ENCODE peak calls at places on chromosomes 12 and 14, in four cellular contexts. One of them, this sample, is unnamed.

GRCh38 chr12:121796855-121797751 is 3.6 kb upstream of the RHOF start:
- DNase-seq in HepG2: peak; percentile 97
- DNase-seq in K562: peak; percentile 98
- DNase-seq in SK-N-SH: peak; percentile 82
- DNase-seq in this sample: peak; percentile 84

GRCh38 chr14:103067231-103067954 is 10.0 kb upstream of the CDC42BPB start:
- DNase-seq in SK-N-SH: no peak
- DNase-seq in K562: no peak
- DNase-seq in HepG2: no peak
- DNase-seq in this sample: peak; percentile 73

GRCh38 chr12:115960-116915 is 49.7 kb downstream of the IQSEC3 start:
- DNase-seq in SK-N-SH: no peak
- DNase-seq in HepG2: no peak
- DNase-seq in K562: no peak
- DNase-seq in this sample: no peak

GRCh38 chr12:4664111-4664510 is 15.2 kb downstream of the NDUFA9 start:
- DNase-seq in HepG2: no peak
- DNase-seq in SK-N-SH: no peak
- DNase-seq in K562: peak; percentile 6
- DNase-seq in this sample: no peak

GRCh38 chr12:50220357-50221061 is 53.3 kb upstream of the CERS5 start:
- DNase-seq in HepG2: no peak
- DNase-seq in K562: peak; percentile 54
- DNase-seq in SK-N-SH: peak; percentile 32
- DNase-seq in this sample: no peak

GRCh38 chr12:52423661-52424503 is 10.3 kb downstream of the KRT75 start:
- DNase-seq in HepG2: no peak
- DNase-seq in K562: no peak
- DNase-seq in SK-N-SH: no peak
- DNase-seq in this sample: no peak

GRCh38 chr14:63478437-63478852 is 64.7 kb downstream of the PPP2R5E start:
- DNase-seq in SK-N-SH: no peak
- DNase-seq in HepG2: no peak
- DNase-seq in K562: no peak
- DNase-seq in this sample: no peak

GRCh38 chr14:77973246-77973645 is 173.3 kb downstream of the ADCK1 start:
- DNase-seq in SK-N-SH: no peak
- DNase-seq in HepG2: no peak
- DNase-seq in K562: no peak
- DNase-seq in this sample: no peak

GRCh38 chr14:63996016-63996415 is 143.2 kb downstream of the SYNE2 start:
- DNase-seq in SK-N-SH: no peak
- DNase-seq in K562: no peak
- DNase-seq in HepG2: no peak
- DNase-seq in this sample: no peak

GRCh38 chr12:46260153-46260912 is 8.5 kb downstream of the SLC38A1 start:
- DNase-seq in HepG2: no peak
- DNase-seq in K562: no peak
- DNase-seq in SK-N-SH: no peak
- DNase-seq in this sample: no peak

GRCh38 chr12:93571854-93572711 is at the start of gene SOCS2:
- DNase-seq in HepG2: no peak
- DNase-seq in K562: peak; percentile 82
- DNase-seq in SK-N-SH: peak; percentile 84
- DNase-seq in this sample: no peak

GRCh38 chr14:102363182-102363952 is 626 bp downstream of the TECPR2 start:
- DNase-seq in SK-N-SH: no peak
- DNase-seq in K562: peak; percentile 37
- DNase-seq in HepG2: no peak
- DNase-seq in this sample: no peak

GRCh38 chr12:62006076-62006732 is 254.0 kb upstream of the USP15 start:
- DNase-seq in HepG2: peak; percentile 34
- DNase-seq in K562: peak; percentile 49
- DNase-seq in SK-N-SH: peak; percentile 49
- DNase-seq in this sample: peak; percentile 45

DNA sequence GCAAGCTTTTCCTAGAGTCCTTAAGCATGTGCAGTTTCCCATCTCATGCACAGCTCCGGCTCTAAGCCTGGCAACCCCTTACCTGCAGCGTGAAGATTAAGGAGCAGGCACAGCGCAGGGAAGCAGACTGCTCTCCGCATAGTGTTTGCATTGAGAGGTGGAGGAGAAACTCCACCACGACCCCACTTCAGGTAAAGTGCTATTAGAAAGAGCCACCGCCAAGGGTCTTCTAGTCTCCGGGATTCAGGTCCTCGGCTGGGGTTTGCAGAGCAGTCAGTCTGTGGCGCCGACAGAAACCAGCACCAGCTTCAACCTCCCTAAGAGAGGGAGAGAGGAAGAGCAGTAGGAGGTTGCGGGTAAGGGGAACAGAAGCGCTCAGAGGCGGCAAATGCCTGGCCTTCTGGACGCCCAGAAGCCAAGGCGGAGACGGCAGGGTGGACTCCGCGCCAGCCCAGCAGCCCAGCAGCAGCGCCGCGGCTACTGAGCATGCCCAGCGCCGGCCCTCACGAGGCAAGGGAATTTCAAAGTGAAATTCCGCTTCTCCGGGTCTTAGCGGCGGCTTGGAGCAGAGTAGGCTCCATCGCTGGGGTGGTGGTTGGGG is at the start of gene PTPRR:
- DNase-seq in HepG2: no peak
- DNase-seq in SK-N-SH: peak; percentile 76
- DNase-seq in K562: no peak
- DNase-seq in this sample: no peak
- TF ChIP-seq ELF1 in HepG2: no peak
- TF ChIP-seq ELF1 in SK-N-SH: no peak
- TF ChIP-seq ELF1 in K562: no peak
- TF ChIP-seq ELF1 in this sample: no peak

DNA sequence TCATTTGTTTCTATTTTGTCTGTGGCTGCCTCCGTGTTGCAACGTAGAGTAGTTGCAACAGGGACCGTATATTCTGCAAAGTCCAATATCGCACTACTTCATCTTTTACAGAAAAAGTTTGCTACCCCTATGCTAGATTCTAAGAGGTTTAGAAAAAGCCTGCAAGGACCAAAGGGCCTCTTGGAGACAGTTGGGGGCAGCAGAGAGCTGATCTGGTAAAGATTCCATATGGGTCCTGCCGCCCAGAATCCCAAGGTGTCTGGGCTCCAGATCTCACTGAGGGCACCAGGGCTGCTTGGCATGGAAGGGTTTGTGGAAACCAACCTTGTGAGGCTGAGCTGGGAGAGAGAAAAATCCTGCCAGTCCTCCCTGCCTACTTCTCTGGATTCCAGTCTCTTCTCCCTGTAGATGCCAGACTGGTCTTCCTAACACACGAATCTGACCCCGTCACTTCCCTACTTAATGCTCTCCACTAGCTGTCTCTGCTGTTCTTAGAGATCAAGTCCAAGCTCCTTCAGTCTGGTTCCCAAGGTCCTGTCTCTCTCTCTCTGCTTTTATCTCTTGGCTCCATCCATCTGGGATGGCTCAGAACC is 74.6 kb downstream of the GLRX5 start:
- DNase-seq in K562: peak; percentile 44
- DNase-seq in HepG2: peak; percentile 39
- DNase-seq in SK-N-SH: peak; percentile 63
- DNase-seq in this sample: peak; percentile 42
- TF ChIP-seq ELF1 in K562: no peak
- TF ChIP-seq ELF1 in HepG2: no peak
- TF ChIP-seq ELF1 in SK-N-SH: no peak
- TF ChIP-seq ELF1 in this sample: no peak

GRCh38 chr14:68504861-68505260 is 288.0 kb downstream of the ZFP36L1 start:
- DNase-seq in K562: no peak
- DNase-seq in HepG2: no peak
- DNase-seq in SK-N-SH: no peak
- DNase-seq in this sample: no peak

GRCh38 chr14:68508581-68508980 is 284.3 kb downstream of the ZFP36L1 start:
- DNase-seq in HepG2: no peak
- DNase-seq in SK-N-SH: no peak
- DNase-seq in K562: no peak
- DNase-seq in this sample: no peak

GRCh38 chr14:68507544-68508081 is 285.3 kb downstream of the ZFP36L1 start:
- DNase-seq in K562: no peak
- DNase-seq in HepG2: no peak
- DNase-seq in SK-N-SH: no peak
- DNase-seq in this sample: no peak

GRCh38 chr14:68506021-68506644 is 286.7 kb downstream of the ZFP36L1 start:
- DNase-seq in K562: no peak
- DNase-seq in HepG2: no peak
- DNase-seq in SK-N-SH: no peak
- DNase-seq in this sample: no peak

DNA sequence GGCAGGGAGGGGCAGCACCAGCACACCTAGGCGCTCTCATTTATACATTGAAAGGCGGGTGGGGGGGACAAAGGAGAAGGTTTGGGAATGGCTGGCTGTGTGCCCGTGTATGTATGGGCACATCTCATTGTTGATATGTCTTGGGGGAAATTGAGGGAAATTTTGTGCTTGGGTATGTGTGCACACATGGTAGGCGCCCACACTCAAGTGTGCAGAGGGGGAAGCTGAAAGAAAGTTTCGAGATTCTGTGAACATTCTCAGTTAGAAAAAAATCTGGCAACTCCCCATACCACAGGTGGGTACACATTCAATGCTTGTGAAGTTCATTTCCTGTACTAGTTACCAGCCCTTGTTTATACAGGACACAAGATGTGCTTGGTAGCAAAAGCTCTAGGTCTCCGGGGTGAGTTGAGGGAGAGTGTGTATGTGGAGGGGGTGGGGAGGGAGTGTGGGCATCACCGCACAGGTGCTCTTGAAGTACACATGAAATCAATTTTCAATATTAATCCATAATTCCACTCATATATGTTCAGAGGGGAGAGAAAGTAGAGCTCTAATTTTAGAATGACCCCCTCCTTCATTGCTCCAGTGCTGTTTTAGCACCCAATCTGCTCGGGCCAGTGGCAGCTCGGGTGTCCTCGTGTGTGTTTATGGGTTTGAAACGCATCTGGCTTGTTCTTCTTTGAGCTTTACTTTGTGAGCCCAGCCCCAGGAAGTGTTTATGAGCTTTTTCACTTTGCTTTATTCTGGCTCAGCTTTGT is 286.0 kb downstream of the ZFP36L1 start:
- DNase-seq in K562: no peak
- DNase-seq in SK-N-SH: no peak
- DNase-seq in HepG2: no peak
- DNase-seq in this sample: no peak
- TF ChIP-seq ELF1 in K562: no peak
- TF ChIP-seq ELF1 in SK-N-SH: no peak
- TF ChIP-seq ELF1 in HepG2: no peak
- TF ChIP-seq ELF1 in this sample: no peak

GRCh38 chr14:51818748-51819386 is 41.5 kb upstream of the GNG2 start:
- DNase-seq in K562: no peak
- DNase-seq in SK-N-SH: peak; percentile 15
- DNase-seq in HepG2: no peak
- DNase-seq in this sample: no peak
- TF ChIP-seq ELF1 in K562: no peak
- TF ChIP-seq ELF1 in SK-N-SH: no peak
- TF ChIP-seq ELF1 in HepG2: no peak
- TF ChIP-seq ELF1 in this sample: no peak

GRCh38 chr14:82079553-82079952 is 545.9 kb upstream of the SEL1L start:
- DNase-seq in SK-N-SH: no peak
- DNase-seq in HepG2: no peak
- DNase-seq in K562: no peak
- DNase-seq in this sample: no peak

GRCh38 chr14:82084813-82085212 is 551.2 kb upstream of the SEL1L start:
- DNase-seq in SK-N-SH: no peak
- DNase-seq in HepG2: no peak
- DNase-seq in K562: no peak
- DNase-seq in this sample: no peak

GRCh38 chr14:82075566-82075965 is 541.9 kb upstream of the SEL1L start:
- DNase-seq in SK-N-SH: no peak
- DNase-seq in K562: peak; percentile 11
- DNase-seq in HepG2: no peak
- DNase-seq in this sample: no peak

DNA sequence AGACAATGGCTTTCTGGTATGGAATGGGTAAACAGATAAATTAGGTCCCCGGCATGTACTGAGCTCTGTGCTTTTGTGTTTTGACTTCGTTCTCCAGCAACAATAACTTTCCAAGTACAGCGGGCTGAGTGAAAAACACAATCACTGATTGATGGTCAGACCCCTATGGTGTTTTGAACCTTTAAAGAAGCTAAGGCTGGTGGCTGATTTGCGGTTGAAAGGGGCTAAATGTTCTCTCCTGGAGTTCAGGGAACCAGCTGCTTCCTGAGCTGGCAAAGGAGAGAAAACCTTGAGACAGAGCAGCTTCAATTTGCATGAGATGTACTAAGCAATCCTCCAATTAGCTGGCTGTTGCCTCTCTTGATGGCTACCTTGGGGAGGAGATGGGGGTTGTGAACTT is 546.7 kb upstream of the SEL1L start:
- DNase-seq in SK-N-SH: no peak
- DNase-seq in K562: no peak
- DNase-seq in HepG2: no peak
- DNase-seq in this sample: no peak
- TF ChIP-seq ELF1 in SK-N-SH: no peak
- TF ChIP-seq ELF1 in K562: no peak
- TF ChIP-seq ELF1 in HepG2: no peak
- TF ChIP-seq ELF1 in this sample: no peak

DNA sequence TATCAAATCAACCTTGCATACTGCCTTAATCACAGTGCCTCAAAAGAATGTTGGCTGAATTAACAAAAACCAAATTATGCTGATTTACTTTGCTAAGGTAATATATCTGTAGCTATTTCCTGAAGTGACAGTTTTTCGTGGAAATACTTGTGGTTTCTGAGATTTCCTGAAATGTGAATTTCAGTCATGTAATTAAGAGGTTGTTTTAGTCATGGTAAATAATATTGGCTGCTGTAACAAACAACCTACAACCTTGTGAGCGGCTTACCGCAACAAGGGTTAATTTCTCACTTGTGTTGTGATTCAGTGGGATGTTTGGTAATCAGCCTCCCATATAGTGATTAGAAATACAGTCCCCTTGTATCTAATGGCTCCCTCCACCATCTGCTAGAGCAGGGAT is 387.9 kb downstream of the NELL2 start:
- DNase-seq in SK-N-SH: no peak
- DNase-seq in K562: no peak
- DNase-seq in HepG2: no peak
- DNase-seq in this sample: no peak
- TF ChIP-seq ELF1 in SK-N-SH: no peak
- TF ChIP-seq ELF1 in K562: no peak
- TF ChIP-seq ELF1 in HepG2: no peak
- TF ChIP-seq ELF1 in this sample: no peak